ENCODE peak calls at places on chromosome 10, in seven cellular contexts. K is activated CD8-positive, alpha-beta memory T cell treated with anti-CD3 and anti-CD28 coated beads for 4 hours; L is ELR; T is stimulated activated CD4-positive, alpha-beta T cell treated with anti-CD3 and anti-CD28 coated beads, Interleukin-2, amount 100 ng/mL, for 48 hours; D is T-helper 1 cell; J is effector CD4-positive, alpha-beta T cell; U is nephron progenitor cell. I is an unnamed sample.

GRCh38 chr10:4141471-4141870 is 356.5 kb upstream of the KLF6 start:
- DNase-seq in U (peak), L (peak), J (no peak), K (no peak), T (no peak), D (no peak), I (no peak)

GRCh38 chr10:109504401-109504800 is 418.9 kb downstream of the XPNPEP1 start:
- DNase-seq in L (peak), T (no peak), K (no peak), D (no peak), U (no peak), J (no peak), I (no peak)

GRCh38 chr10:27100800-27101347 is 580 bp upstream of the ANKRD26 start:
- DNase-seq in U (no peak), T (peak), K (no peak), J (peak), D (no peak), L (no peak), I (peak)

GRCh38 chr10:23342213-23342884 is 2.2 kb downstream of the C10orf67 start:
- DNase-seq in D (no peak), L (no peak), J (no peak), U (no peak), T (no peak), K (no peak), I (no peak)

GRCh38 chr10:61463035-61463909 is 10.1 kb upstream of the TMEM26 start:
- DNase-seq in U (no peak), J (no peak), T (no peak), D (no peak), L (peak), K (no peak), I (no peak)

GRCh38 chr10:74822583-74823089 is 3.8 kb upstream of the KAT6B start:
- DNase-seq in L (peak), D (no peak), U (no peak), T (no peak), K (no peak), J (no peak), I (peak)

GRCh38 chr10:93173867-93174845 is 100.5 kb downstream of the CYP26A1 start:
- DNase-seq in L (no peak), U (no peak), D (no peak), T (no peak), K (no peak), J (no peak), I (no peak)

GRCh38 chr10:129730993-129731325 is 233.1 kb downstream of the EBF3 start:
- DNase-seq in J (no peak), D (no peak), U (no peak), T (no peak), K (no peak), L (no peak), I (no peak)

GRCh38 chr10:46319383-46319782 is 32.6 kb downstream of the ANTXRL start:
- DNase-seq in J (no peak), U (no peak), K (no peak), L (no peak), T (no peak), D (no peak), I (no peak)

GRCh38 chr10:15262036-15262713 is 93.7 kb upstream of the NMT2 start:
- DNase-seq in T (no peak), L (peak), D (no peak), J (no peak), K (no peak), U (no peak), I (peak)

GRCh38 chr10:60643874-60644273 is 134.4 kb upstream of the CDK1 start:
- DNase-seq in D (no peak), J (no peak), U (no peak), L (no peak), T (no peak), K (no peak), I (no peak)

GRCh38 chr10:77279207-77279606 is 358.4 kb downstream of the KCNMA1 start:
- DNase-seq in J (no peak), U (no peak), D (no peak), L (no peak), T (no peak), K (no peak), I (no peak)

GRCh38 chr10:104349623-104350142 is 4.0 kb upstream of the CFAP58 start:
- DNase-seq in T (no peak), U (no peak), L (peak), J (no peak), K (no peak), D (no peak), I (no peak)

GRCh38 chr10:120948889-120949382 is 97.8 kb downstream of the WDR11 start:
- DNase-seq in U (peak), T (peak), L (peak), K (peak), D (no peak), J (peak), I (no peak)

GRCh38 chr10:49593998-49594397 is 16.1 kb upstream of the SLC18A3 start:
- DNase-seq in D (no peak), U (no peak), T (no peak), K (no peak), L (no peak), J (no peak), I (no peak)

GRCh38 chr10:45418417-45418858 is 44.4 kb downstream of the ALOX5 start:
- DNase-seq in K (no peak), D (no peak), L (no peak), U (no peak), J (no peak), T (no peak), I (no peak)

GRCh38 chr10:79069325-79070090 is 742 bp downstream of the ZMIZ1 start:
- DNase-seq in J (peak), K (peak), L (peak), U (peak), T (no peak), D (no peak), I (peak)